ENCODE peak calls at places on chromosomes 13 and 19, in eight cellular contexts. T is choroid plexus epithelial cell; Z is AG04450; E is AG09319; I is H9; H is brain microvascular endothelial cell; J is activated CD8-positive, alpha-beta T cell treated with anti-CD3 and anti-CD28 coated beads for 36 hours; G is testis. F is an unnamed sample.

GRCh38 chr13:73451120-73452029 is 392.6 kb downstream of the KLF5 start:
- DNase-seq in E (no peak), Z (no peak), H (no peak), J (no peak), T (no peak), I (no peak), G (no peak), F (no peak)

GRCh38 chr19:46515290-46515609 is 19.6 kb upstream of the PNMA8B start:
- DNase-seq in I (no peak), H (no peak), G (no peak), J (no peak), E (no peak), T (no peak), Z (no peak), F (no peak)

GRCh38 chr13:33799950-33800592 is 17.9 kb upstream of the RFC3 start:
- DNase-seq in H (peak), T (peak), G (no peak), Z (no peak), E (no peak), I (no peak), J (no peak), F (no peak)

GRCh38 chr13:42544246-42544915 is 29.6 kb upstream of the TNFSF11 start:
- DNase-seq in T (no peak), H (no peak), G (no peak), Z (no peak), I (no peak), J (no peak), E (no peak), F (no peak)

GRCh38 chr19:39768811-39769210 is 9.8 kb upstream of the LEUTX start:
- DNase-seq in Z (no peak), G (no peak), E (no peak), H (no peak), T (no peak), J (no peak), I (no peak), F (no peak)

GRCh38 chr19:47429140-47429793 is 9.9 kb upstream of the MEIS3 start:
- DNase-seq in E (no peak), G (no peak), I (peak), T (no peak), J (no peak), H (no peak), Z (no peak), F (no peak)

GRCh38 chr13:63044617-63045016 is 1629.0 kb upstream of the PCDH20 start:
- DNase-seq in H (no peak), Z (no peak), J (no peak), E (no peak), T (no peak), G (no peak), I (no peak), F (no peak)

GRCh38 chr19:2798733-2799132 is 13.4 kb downstream of the THOP1 start:
- DNase-seq in Z (no peak), G (peak), I (no peak), T (no peak), E (no peak), J (no peak), H (no peak), F (no peak)

GRCh38 chr19:22607653-22608430 is 26.3 kb upstream of the ZNF492 start:
- DNase-seq in G (peak), Z (no peak), T (no peak), E (no peak), H (no peak), I (no peak), J (no peak), F (no peak)

GRCh38 chr19:19740755-19741154 is 7.8 kb upstream of the ZNF14 start:
- DNase-seq in G (peak), E (no peak), T (no peak), J (no peak), Z (no peak), H (no peak), I (peak), F (no peak)

GRCh38 chr19:44576843-44577565 is 36.4 kb upstream of the IGSF23 start:
- DNase-seq in Z (no peak), T (peak), I (peak), E (no peak), H (peak), G (peak), J (peak), F (peak)
- TF ChIP-seq CTCF in Z (peak), T (peak), I (peak), E (peak), H (peak), G (peak), J (peak), F (peak)

GRCh38 chr13:94327318-94327717 is 152.2 kb downstream of the DCT start:
- DNase-seq in T (no peak), I (no peak), J (peak), E (no peak), G (no peak), H (no peak), Z (no peak), F (peak)
- TF ChIP-seq CTCF in T (no peak), I (no peak), J (no peak), E (no peak), G (no peak), H (no peak), Z (no peak), F (no peak)

GRCh38 chr19:44113138-44113783 is at the start of gene ZNF225:
- DNase-seq in H (peak), J (peak), G (peak), E (peak), T (peak), Z (peak), I (peak), F (peak)
- TF ChIP-seq CTCF in H (peak), J (no peak), G (no peak), E (no peak), T (peak), Z (no peak), I (no peak), F (no peak)

DNA sequence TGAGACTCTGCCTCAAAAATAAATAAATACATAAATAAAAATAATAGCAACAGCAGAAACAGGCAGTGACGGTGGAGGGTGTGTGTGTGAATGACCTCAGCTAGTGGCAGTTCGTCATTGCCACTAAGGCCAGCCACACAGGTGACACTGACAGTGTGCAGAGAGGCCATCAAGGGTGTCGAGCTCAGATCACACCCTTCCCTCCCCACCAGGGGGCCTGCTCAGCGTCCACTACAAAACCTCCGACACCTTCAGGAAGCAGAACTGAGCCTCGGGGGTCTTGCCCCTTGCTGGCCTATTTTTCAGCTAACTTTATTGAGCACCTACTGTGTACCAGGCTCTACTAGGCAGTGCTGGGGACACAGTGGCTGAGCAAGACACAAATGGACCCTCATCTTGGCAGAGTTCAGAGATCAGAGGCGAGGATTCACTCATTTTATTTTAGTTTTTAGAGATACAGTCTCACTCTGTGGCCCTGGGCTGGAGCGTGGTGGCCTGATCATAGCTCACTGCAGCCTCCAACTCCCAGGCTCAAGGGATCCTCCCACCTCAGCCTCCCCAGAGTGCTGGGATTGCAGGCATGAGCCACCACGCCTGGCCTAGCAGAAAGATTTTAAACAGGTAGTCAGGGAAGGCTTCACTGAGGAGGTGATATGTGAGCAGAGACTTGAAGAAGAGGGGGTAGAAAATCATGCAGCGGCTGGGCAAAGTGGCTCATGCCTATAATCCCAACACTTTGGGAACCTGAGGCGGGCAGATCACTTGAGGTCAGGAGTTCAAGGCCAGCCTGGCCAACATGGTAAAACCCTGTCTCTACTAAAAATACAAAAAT is 30.3 kb upstream of the SEMA6B start:
- DNase-seq in E (no peak), G (peak), H (no peak), I (no peak), T (no peak), Z (no peak), J (peak), F (peak)
- TF ChIP-seq CTCF in E (peak), G (no peak), H (peak), I (peak), T (peak), Z (peak), J (peak), F (peak)

GRCh38 chr13:85430216-85430615 is 369.0 kb downstream of the SLITRK6 start:
- DNase-seq in E (no peak), J (no peak), H (no peak), G (no peak), T (no peak), I (no peak), Z (no peak), F (no peak)

GRCh38 chr13:85434927-85435326 is 364.3 kb downstream of the SLITRK6 start:
- DNase-seq in Z (no peak), H (no peak), E (no peak), T (no peak), G (no peak), I (no peak), J (no peak), F (no peak)

GRCh38 chr13:85436029-85436428 is 363.2 kb downstream of the SLITRK6 start:
- DNase-seq in G (no peak), Z (no peak), H (no peak), E (no peak), T (no peak), J (no peak), I (no peak), F (no peak)

DNA sequence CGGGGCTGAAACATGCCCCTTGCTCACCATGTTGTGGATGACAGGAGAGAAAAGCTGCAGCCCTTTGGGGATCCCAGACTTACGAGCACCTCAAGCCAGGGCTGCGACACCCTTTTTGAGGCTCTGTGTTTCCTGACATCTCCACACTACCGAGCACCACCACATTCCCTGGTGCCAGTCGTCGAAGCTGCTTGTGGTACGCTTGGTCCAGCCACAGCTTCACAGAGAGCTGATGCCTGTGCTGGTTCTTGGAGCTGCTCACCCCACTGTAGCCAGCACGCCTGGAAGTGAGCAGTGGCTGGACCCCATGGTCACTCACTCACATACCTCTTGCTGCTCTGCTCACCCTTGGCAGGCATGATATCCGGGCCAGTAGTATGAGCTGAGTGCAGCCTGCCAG is 367.5 kb downstream of the SLITRK6 start:
- DNase-seq in Z (no peak), E (no peak), G (no peak), H (no peak), J (no peak), I (no peak), T (no peak), F (no peak)
- TF ChIP-seq CTCF in Z (no peak), E (no peak), G (no peak), H (no peak), J (no peak), I (no peak), T (no peak), F (no peak)

GRCh38 chr13:30038884-30039283 is 188.5 kb upstream of the UBL3 start:
- DNase-seq in J (no peak), H (no peak), Z (no peak), I (no peak), G (no peak), E (peak), T (no peak), F (no peak)
- TF ChIP-seq CTCF in J (no peak), H (no peak), Z (peak), I (no peak), G (no peak), E (peak), T (no peak), F (no peak)

DNA sequence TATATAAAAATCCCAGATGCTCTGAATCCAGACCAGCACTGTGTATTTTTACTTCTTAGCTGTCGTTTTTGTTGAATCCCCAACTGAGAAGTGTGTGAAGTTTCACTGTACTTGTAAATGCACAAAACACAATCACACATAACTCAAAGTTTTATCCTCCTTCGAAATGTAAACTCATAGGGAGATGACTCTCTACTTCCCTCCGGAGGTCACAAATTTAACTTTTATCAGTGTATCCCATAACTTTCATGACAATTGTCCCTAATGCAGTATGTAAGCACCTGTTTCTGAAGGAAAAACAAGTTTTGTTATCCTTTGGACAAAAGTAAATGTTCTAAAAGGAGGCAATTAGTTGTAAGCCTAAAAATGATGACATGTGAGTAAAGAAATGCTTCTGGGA is 665.0 kb upstream of the SLITRK6 start:
- DNase-seq in T (peak), G (no peak), Z (no peak), I (no peak), J (no peak), H (no peak), E (no peak), F (no peak)
- TF ChIP-seq CTCF in T (peak), G (no peak), Z (no peak), I (peak), J (no peak), H (peak), E (no peak), F (no peak)

DNA sequence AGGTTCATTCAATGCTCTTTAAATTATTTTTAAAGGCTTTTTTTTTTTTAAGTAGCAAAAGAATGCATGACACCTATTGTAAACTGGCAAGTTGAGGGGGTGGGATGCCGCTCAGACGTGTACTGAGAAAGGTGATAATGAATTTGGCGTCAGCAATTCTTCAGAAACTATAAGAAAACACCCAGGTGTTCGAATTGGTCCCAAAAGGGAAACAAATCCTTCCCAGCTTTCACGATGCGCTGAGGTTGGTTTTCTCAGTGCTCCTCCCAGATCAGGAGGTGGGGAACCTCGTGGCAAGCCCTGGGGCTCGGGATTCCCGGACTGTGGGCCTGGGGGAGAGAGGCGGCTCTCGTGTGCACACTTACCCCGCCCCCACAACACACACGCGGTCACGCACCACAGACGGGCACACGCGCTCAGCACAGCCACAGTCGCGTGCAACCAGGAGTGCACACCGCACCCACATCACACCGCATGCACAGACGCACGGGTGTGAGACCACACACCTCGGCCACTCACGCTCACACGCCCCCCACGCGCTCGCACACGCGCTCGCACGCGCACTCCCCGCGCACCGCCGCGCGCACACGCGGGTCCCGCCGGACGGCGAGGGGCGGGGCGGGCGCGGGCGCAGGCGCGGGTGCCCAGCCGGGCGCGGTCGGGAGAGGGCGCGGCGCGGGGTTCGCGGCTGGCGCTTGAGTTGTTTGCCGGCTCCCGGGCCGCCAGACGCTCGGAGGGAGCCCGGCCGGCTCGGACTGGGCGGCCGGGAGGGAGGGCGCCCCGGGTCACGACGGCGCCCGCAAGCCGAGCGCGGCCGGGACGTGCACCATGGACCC is at the start of gene FAM124A:
- DNase-seq in J (peak), I (no peak), Z (no peak), H (no peak), G (no peak), E (no peak), T (peak), F (peak)
- TF ChIP-seq CTCF in J (no peak), I (peak), Z (peak), H (peak), G (no peak), E (peak), T (no peak), F (peak)

DNA sequence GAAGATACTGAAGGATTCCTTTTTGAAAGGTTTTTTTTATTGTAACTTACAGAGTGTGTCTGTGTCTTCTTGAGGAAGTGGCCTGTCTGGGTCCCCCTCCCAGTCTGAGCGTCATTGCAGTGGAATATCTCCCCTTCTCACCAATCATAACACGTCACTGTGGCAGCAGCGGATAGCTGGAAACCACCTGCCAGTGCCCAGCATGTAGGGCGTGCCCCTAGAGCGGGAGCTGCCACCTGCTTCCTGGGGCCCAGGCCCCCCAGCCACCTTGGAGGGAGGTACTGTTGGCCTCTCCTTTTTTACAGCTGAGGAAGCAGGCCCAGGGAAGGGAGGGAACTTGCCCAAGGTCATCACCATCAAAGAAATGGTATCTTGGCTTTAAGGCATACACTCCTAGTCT is 4.6 kb upstream of the DNM2 start:
- DNase-seq in E (no peak), I (no peak), J (peak), T (no peak), G (no peak), Z (no peak), H (no peak), F (no peak)
- TF ChIP-seq CTCF in E (no peak), I (no peak), J (no peak), T (no peak), G (no peak), Z (no peak), H (no peak), F (no peak)

GRCh38 chr13:55359067-55359466 is 1781.7 kb upstream of the PRR20A start:
- DNase-seq in J (no peak), E (no peak), G (no peak), I (no peak), T (no peak), Z (no peak), H (no peak), F (no peak)
- TF ChIP-seq CTCF in J (no peak), E (no peak), G (no peak), I (peak), T (no peak), Z (no peak), H (no peak), F (no peak)

F was measured in DND-41.